ENCODE peak calls at places on chromosomes 13 and 19, in eight cellular contexts. E is fibroblast of lung; J is pancreas; W is CD8-positive, alpha-beta memory T cell; A is SK-N-SH; I is IMR-90; M is Caco-2; S is cardiac muscle cell. V is an unnamed sample.

GRCh38 chr19:31730270-31730669 is 381.0 kb upstream of the TSHZ3 start:
- DNase-seq in W (no peak), J (no peak), M (no peak), S (no peak), A (no peak), I (no peak), E (no peak), V (no peak)

GRCh38 chr19:58554494-58555368 is at the start of gene CHMP2A:
- DNase-seq in I (peak; percentile 95), W (peak; percentile 99), A (peak; percentile 96), J (peak; percentile 99), E (peak; percentile 97), M (peak; percentile 99), S (peak; percentile 98), V (peak; percentile 99)

GRCh38 chr13:30739646-30740642 is 4.6 kb downstream of the ALOX5AP start:
- DNase-seq in W (peak; percentile 78), J (no peak), I (peak; percentile 95), A (no peak), S (peak; percentile 89), M (peak; percentile 14), E (peak; percentile 90), V (no peak)

GRCh38 chr13:73411067-73411809 is 352.4 kb downstream of the KLF5 start:
- DNase-seq in I (peak; percentile 11), W (no peak), A (no peak), J (no peak), M (no peak), E (no peak), S (no peak), V (no peak)

GRCh38 chr19:32251634-32252332 is 93.6 kb upstream of the ZNF507 start:
- DNase-seq in I (no peak), A (no peak), W (no peak), E (no peak), S (no peak), M (no peak), J (no peak), V (no peak)

GRCh38 chr13:111252449-111253124 is 67.9 kb upstream of the TEX29 start:
- DNase-seq in E (no peak), I (peak; percentile 20), W (no peak), A (no peak), J (no peak), S (no peak), M (no peak), V (no peak)

GRCh38 chr19:676343-677105 is at the start of gene FSTL3:
- DNase-seq in I (no peak), W (no peak), S (peak; percentile 36), M (peak; percentile 34), A (no peak), E (peak; percentile 34), J (peak; percentile 78), V (no peak)

GRCh38 chr19:44607049-44607448 is 6.3 kb upstream of the IGSF23 start:
- DNase-seq in A (no peak), W (no peak), J (no peak), M (no peak), S (no peak), E (peak; percentile 69), I (peak; percentile 62), V (peak; percentile 64)

GRCh38 chr19:29680447-29680846 is 15.2 kb downstream of the PLEKHF1 start:
- DNase-seq in A (no peak), J (no peak), S (no peak), W (peak; percentile 90), E (no peak), M (no peak), I (no peak), V (peak; percentile 65)

GRCh38 chr19:51480590-51480989 is 2.3 kb downstream of the CEACAM18 start:
- DNase-seq in J (no peak), M (peak; percentile 70), E (no peak), I (no peak), S (peak; percentile 56), A (no peak), W (no peak), V (no peak)

GRCh38 chr19:56119585-56119978 is 1.5 kb downstream of the ZNF787 start:
- DNase-seq in S (no peak), M (no peak), J (peak; percentile 85), A (peak; percentile 61), E (no peak), I (peak; percentile 44), W (no peak), V (peak; percentile 81)

GRCh38 chr13:27960362-27961226 is 8.5 kb downstream of the CDX2 start:
- DNase-seq in I (no peak), A (peak; percentile 61), E (peak; percentile 13), M (peak; percentile 96), W (no peak), J (peak; percentile 91), S (peak; percentile 41), V (peak; percentile 91)

GRCh38 chr13:33634526-33635111 is 183.3 kb upstream of the RFC3 start:
- DNase-seq in S (peak; percentile 73), J (no peak), M (peak; percentile 62), A (no peak), I (no peak), E (peak; percentile 52), W (no peak), V (no peak)

GRCh38 chr19:8806661-8807060 is 25.4 kb downstream of the ZNF558 start:
- DNase-seq in W (no peak), I (no peak), S (no peak), M (no peak), E (no peak), A (no peak), J (no peak), V (no peak)

GRCh38 chr13:93146584-93147292 is 79.9 kb upstream of the GPC6 start:
- DNase-seq in E (peak; percentile 91), M (no peak), W (no peak), I (peak; percentile 90), A (no peak), S (peak; percentile 88), J (no peak), V (no peak)

GRCh38 chr19:16326401-16327130 is 1.9 kb downstream of the KLF2 start:
- DNase-seq in I (no peak), E (no peak), S (peak; percentile 34), A (no peak), W (peak; percentile 80), M (no peak), J (peak; percentile 67), V (no peak)

GRCh38 chr13:39527961-39528720 is 74.9 kb downstream of the LHFPL6 start:
- DNase-seq in W (no peak), E (peak; percentile 89), J (no peak), S (peak; percentile 83), M (no peak), A (peak; percentile 10), I (peak; percentile 96), V (no peak)

GRCh38 chr19:12788682-12789097 is 2.6 kb upstream of the JUNB start:
- DNase-seq in J (peak; percentile 91), E (peak; percentile 63), W (peak; percentile 78), A (peak; percentile 88), M (no peak), I (peak; percentile 75), S (peak; percentile 78), V (peak; percentile 93)

GRCh38 chr13:30905932-30906383 is at the start of gene MEDAG:
- DNase-seq in M (no peak), A (no peak), W (no peak), S (peak; percentile 89), I (peak; percentile 57), E (peak; percentile 78), J (peak; percentile 76), V (peak; percentile 39)

GRCh38 chr13:110227416-110227815 is 79.5 kb downstream of the COL4A1 start:
- DNase-seq in W (no peak), J (no peak), A (no peak), E (no peak), I (no peak), M (no peak), S (no peak), V (no peak)
- H3K4me1 ChIP-seq in W (no peaks in the 10 kb centered on the region), J (no peaks in the 10 kb centered on the region), A (peaks cover 26% of the 10 kb centered on the region), E (peaks cover 17% of the 10 kb centered on the region), I (peaks cover 23% of the 10 kb centered on the region), M (peaks cover 27% of the 10 kb centered on the region), S (no peaks in the 10 kb centered on the region), V (no peaks in the 10 kb centered on the region)

GRCh38 chr19:46983097-46983496 is 36.5 kb upstream of the NPAS1 start:
- DNase-seq in J (no peak), I (no peak), A (no peak), S (no peak), M (no peak), E (no peak), W (no peak), V (no peak)
- H3K4me1 ChIP-seq in J (peaks cover 10% of the 10 kb centered on the region), I (peaks cover 17% of the 10 kb centered on the region), A (peaks cover 31% of the 10 kb centered on the region), S (peaks cover 31% of the 10 kb centered on the region), M (peaks cover 28% of the 10 kb centered on the region), E (peaks cover 24% of the 10 kb centered on the region), W (peaks cover 20% of the 10 kb centered on the region), V (no peaks in the 10 kb centered on the region)

GRCh38 chr13:50069255-50069654 is 54.0 kb downstream of the KCNRG start:
- DNase-seq in W (no peak), E (peak; percentile 66), S (peak; percentile 55), A (no peak), I (peak; percentile 52), M (no peak), J (no peak), V (no peak)
- H3K4me1 ChIP-seq in W (no peaks in the 10 kb centered on the region), E (peaks cover 7% of the 10 kb centered on the region), S (peaks cover 8% of the 10 kb centered on the region), A (peaks cover 40% of the 10 kb centered on the region), I (peaks cover 3% of the 10 kb centered on the region), M (no peaks in the 10 kb centered on the region), J (peaks cover 27% of the 10 kb centered on the region), V (no peaks in the 10 kb centered on the region)

GRCh38 chr13:50843256-50844043 is at the start of gene DLEU7:
- DNase-seq in E (no peak), A (peak; percentile 16), S (no peak), W (no peak), J (peak; percentile 56), I (no peak), M (no peak), V (no peak)

GRCh38 chr13:50842246-50842645 is 1.2 kb downstream of the DLEU7 start:
- DNase-seq in M (no peak), A (peak; percentile 39), I (no peak), J (no peak), E (no peak), S (no peak), W (no peak), V (no peak)

GRCh38 chr13:50845211-50845610 is 1.7 kb upstream of the DLEU7 start:
- DNase-seq in W (no peak), E (peak; percentile 18), M (no peak), I (no peak), S (peak; percentile 20), J (no peak), A (no peak), V (no peak)

GRCh38 chr13:50842711-50843255 is 709 bp downstream of the DLEU7 start:
- DNase-seq in J (no peak), A (no peak), E (no peak), S (no peak), I (no peak), M (no peak), W (no peak), V (no peak)

DNA sequence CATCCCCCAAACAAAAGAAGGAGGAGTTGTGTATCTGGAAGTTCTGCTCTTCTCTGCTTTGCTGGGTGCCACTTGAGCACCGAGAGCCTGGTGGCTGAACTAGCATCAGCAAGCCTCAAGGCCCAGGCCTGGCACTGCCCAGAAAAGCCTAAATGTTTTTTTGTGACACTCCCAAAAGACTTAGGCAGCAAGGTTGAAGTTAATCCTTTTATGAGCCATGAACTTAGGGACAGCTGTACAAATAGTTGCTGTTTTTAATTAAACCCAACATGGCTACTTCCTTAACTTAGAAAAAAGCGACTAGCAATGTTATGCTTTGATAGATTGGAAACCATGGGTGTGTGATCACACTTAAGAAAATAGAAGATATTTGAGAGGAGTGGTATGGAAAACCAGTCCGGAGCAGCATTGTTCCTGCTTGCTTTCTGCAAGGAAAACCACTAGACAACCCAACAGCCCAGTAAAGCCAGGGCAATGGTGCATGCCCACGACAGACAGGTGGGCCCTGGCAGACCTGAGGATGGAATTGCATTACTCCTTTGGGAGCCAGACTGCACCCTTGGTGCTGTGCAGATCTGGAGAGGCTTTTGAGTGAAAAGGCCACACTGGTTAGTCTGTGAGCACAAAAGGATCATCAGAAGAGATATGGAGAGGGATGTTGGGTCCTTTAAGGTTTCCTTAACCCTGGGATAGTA is 836 bp upstream of the DLEU7 start:
- DNase-seq in E (no peak), S (no peak), J (no peak), M (no peak), A (no peak), I (no peak), W (no peak), V (no peak)
- H3K4me1 ChIP-seq in E (no peaks in the 10 kb centered on the region), S (no peaks in the 10 kb centered on the region), J (no peaks in the 10 kb centered on the region), M (no peaks in the 10 kb centered on the region), A (no peaks in the 10 kb centered on the region), I (no peaks in the 10 kb centered on the region), W (peaks cover 6% of the 10 kb centered on the region), V (no peaks in the 10 kb centered on the region)